ENCODE peak calls at places on chromosomes 2 and 18, in six cellular contexts. G is fibroblast of mammary gland, I is GM13976, K is fibroblast of the aortic adventitia, H is tibial nerve, Z is MM.1S. A is an unnamed sample.

GRCh38 chr2:169073972-169074751 is 4.8 kb downstream of the DHRS9 start:
- DNase-seq in K (no peak), G (peak; percentile 15), H (no peak), I (no peak), Z (no peak), A (no peak)

GRCh38 chr2:11368059-11368572 is 23.7 kb upstream of the ROCK2 start:
- DNase-seq in G (peak; percentile 27), K (peak; percentile 63), I (no peak), Z (no peak), H (no peak), A (no peak)

GRCh38 chr18:9322730-9323129 is 11.8 kb upstream of the TWSG1 start:
- DNase-seq in G (no peak), H (no peak), I (no peak), Z (no peak), K (no peak), A (no peak)

GRCh38 chr2:23904692-23905091 is 22.2 kb downstream of the ATAD2B start:
- DNase-seq in Z (no peak), I (no peak), G (no peak), H (no peak), K (peak; percentile 59), A (no peak)

GRCh38 chr2:9206991-9207640 is 504 bp downstream of the ASAP2 start:
- DNase-seq in Z (peak; percentile 38), I (peak; percentile 47), H (no peak), K (no peak), G (no peak), A (no peak)

GRCh38 chr2:119248311-119248710 is 24.7 kb downstream of the STEAP3 start:
- DNase-seq in I (no peak), G (peak; percentile 93), H (no peak), K (peak; percentile 64), Z (no peak), A (no peak)

GRCh38 chr2:97870396-97870843 is 125.3 kb downstream of the TMEM131 start:
- DNase-seq in I (peak; percentile 71), H (no peak), G (peak; percentile 90), Z (peak; percentile 94), K (peak; percentile 87), A (no peak)

GRCh38 chr2:232839680-232840079 is 30.4 kb upstream of the SNORC start:
- DNase-seq in Z (no peak), K (no peak), G (no peak), I (no peak), H (peak; percentile 25), A (no peak)

GRCh38 chr18:47731276-47731675 is 199.2 kb downstream of the SMAD2 start:
- DNase-seq in K (no peak), Z (no peak), H (no peak), G (no peak), I (no peak), A (no peak)

GRCh38 chr2:31032475-31032874 is 105.8 kb downstream of the GALNT14 start:
- DNase-seq in Z (no peak), I (no peak), K (no peak), H (no peak), G (no peak), A (no peak)

GRCh38 chr2:135132314-135132713 is 80.2 kb downstream of the RAB3GAP1 start:
- DNase-seq in K (peak; percentile 35), Z (no peak), I (no peak), G (peak; percentile 54), H (no peak), A (no peak)

GRCh38 chr2:192828947-192829346 is 634.2 kb upstream of the TMEFF2 start:
- DNase-seq in I (no peak), K (no peak), H (no peak), G (no peak), Z (no peak), A (no peak)

GRCh38 chr18:58639751-58640427 is 11.0 kb upstream of the ALPK2 start:
- DNase-seq in I (no peak), K (peak; percentile 62), H (no peak), Z (peak; percentile 43), G (peak; percentile 58), A (no peak)

GRCh38 chr2:214492152-214492551 is 81.3 kb downstream of the VWC2L start:
- DNase-seq in K (no peak), Z (no peak), I (no peak), G (no peak), H (no peak), A (no peak)

GRCh38 chr2:173216668-173217067 is 138.0 kb upstream of the CDCA7 start:
- DNase-seq in K (no peak), G (no peak), Z (no peak), I (no peak), H (no peak), A (no peak)

GRCh38 chr2:61720911-61721310 is 132.9 kb downstream of the FAM161A start:
- DNase-seq in I (no peak), Z (no peak), K (no peak), H (no peak), G (no peak), A (no peak)

GRCh38 chr2:183255406-183255805 is 131.2 kb downstream of the NUP35 start:
- DNase-seq in Z (no peak), I (no peak), G (no peak), H (no peak), K (no peak), A (no peak)

GRCh38 chr2:157355618-157356017 is 30.0 kb upstream of the ERMN start:
- DNase-seq in K (peak; percentile 51), Z (no peak), G (peak; percentile 23), H (no peak), I (no peak), A (no peak)

GRCh38 chr2:197869501-197870111 is 65.2 kb downstream of the PLCL1 start:
- DNase-seq in Z (no peak), K (peak; percentile 77), G (peak; percentile 44), H (no peak), I (no peak), A (no peak)

GRCh38 chr2:217387776-217388381 is 528.0 kb upstream of the TNP1 start:
- DNase-seq in H (no peak), I (no peak), K (no peak), G (no peak), Z (no peak), A (no peak)

GRCh38 chr2:86393521-86394490 is 47.4 kb upstream of the KDM3A start:
- DNase-seq in G (peak; percentile 19), K (peak; percentile 53), H (no peak), I (no peak), Z (peak; percentile 34), A (no peak)

GRCh38 chr2:24734741-24735140 is 58.5 kb downstream of the PTRHD1 start:
- DNase-seq in K (no peak), G (no peak), I (no peak), Z (no peak), H (no peak), A (no peak)

GRCh38 chr2:11598228-11598731 is 64.4 kb downstream of the GREB1 start:
- DNase-seq in G (no peak), K (no peak), Z (peak; percentile 39), H (no peak), I (no peak), A (no peak)

GRCh38 chr2:158533009-158533408 is 76.3 kb downstream of the PKP4 start:
- DNase-seq in H (no peak), K (no peak), Z (no peak), I (no peak), G (no peak), A (no peak)

GRCh38 chr2:158529379-158530110 is 72.8 kb downstream of the PKP4 start:
- DNase-seq in K (peak; percentile 65), Z (no peak), I (no peak), G (peak; percentile 54), H (no peak), A (no peak)

GRCh38 chr2:158530829-158531228 is 74.1 kb downstream of the PKP4 start:
- DNase-seq in G (no peak), K (no peak), Z (no peak), H (no peak), I (no peak), A (no peak)
- TF ChIP-seq CTCF in G (no peak), K (no peak), Z (no peak), H (no peak), I (no peak), A (no peak)

GRCh38 chr2:107437265-107437664 is 389.4 kb upstream of the RGPD4 start:
- DNase-seq in G (no peak), K (no peak), Z (no peak), H (no peak), I (no peak), A (no peak)

DNA sequence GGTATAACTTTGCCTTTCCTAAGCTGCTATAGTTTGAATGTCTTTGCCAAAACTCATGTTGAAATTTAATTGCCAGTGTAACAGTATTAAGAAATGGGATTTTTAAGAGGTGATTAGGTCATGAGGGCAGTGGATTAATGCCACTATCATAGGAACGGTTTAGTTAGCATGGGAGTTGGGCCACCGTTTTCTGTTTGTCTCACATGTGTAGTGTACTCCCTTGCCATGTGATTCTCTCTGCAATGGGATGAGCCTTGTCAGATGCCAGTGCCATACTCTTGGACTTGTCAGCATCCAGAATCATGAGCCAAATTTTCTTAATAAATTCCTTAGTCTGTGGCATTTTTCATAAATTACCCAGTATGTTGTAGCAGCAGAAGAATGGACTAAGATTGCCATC is 388.9 kb upstream of the RGPD4 start:
- DNase-seq in G (peak; percentile 3), I (no peak), Z (no peak), K (no peak), H (no peak), A (no peak)
- TF ChIP-seq CTCF in G (no peak), I (no peak), Z (no peak), K (no peak), H (no peak), A (no peak)

DNA sequence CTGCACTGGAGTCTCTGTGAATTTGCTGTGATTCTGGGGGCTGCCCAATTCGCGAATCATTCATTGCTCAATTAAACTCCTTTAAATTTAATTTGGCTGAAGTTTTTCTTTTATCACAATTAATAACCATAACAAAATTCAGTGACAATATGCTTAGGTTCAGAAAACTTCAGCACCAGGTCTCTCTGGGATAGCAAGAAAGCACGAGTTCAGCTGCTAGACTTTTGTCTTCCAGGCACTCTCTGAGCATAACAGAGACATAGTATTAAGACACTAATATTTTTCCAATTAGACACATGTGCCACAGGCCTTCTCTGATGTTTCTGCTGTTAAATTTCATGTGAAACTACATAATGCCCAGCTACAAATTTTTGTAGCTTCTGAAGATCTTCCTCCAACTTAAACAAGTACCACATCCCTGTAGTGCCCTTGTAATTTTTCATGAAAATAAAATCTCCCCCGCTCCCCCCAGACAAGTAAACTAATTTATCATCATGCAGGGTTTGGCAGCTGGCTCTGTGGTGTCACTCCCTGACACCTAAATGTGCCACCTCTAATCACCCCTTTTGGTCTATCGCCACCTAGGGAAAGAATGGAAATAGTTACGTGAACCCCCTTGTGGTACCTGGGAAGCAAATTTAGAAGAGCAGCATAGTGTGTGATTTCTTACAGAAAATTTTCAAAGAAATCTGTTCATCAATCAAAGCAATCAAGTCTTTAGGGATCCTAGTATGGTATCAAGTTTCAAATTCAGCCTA is 94.1 kb downstream of the CSRNP3 start:
- DNase-seq in G (no peak), K (no peak), I (no peak), Z (peak; percentile 29), H (no peak), A (no peak)
- TF ChIP-seq CTCF in G (peak; percentile 3), K (no peak), I (no peak), Z (peak; percentile 45), H (no peak), A (no peak)

GRCh38 chr2:72198532-72199241 is 51.0 kb upstream of the CYP26B1 start:
- DNase-seq in G (peak; percentile 62), I (no peak), H (no peak), Z (no peak), K (peak; percentile 88), A (no peak)
- TF ChIP-seq CTCF in G (peak; percentile 33), I (no peak), H (no peak), Z (no peak), K (peak; percentile 57), A (no peak)

A was measured in omental fat pad.